ENCODE peak calls at places on chromosomes 11 and 22, in nine cellular contexts. L, I, S, W, D, H, Z, M and N are unnamed samples.

GRCh38 chr11:8192016-8192895 is 23.4 kb upstream of the RIC3 start:
- DNase-seq in L (peak; percentile 56), I (peak; percentile 78), Z (peak; percentile 59), D (peak; percentile 58), M (peak; percentile 63), H (no peak), S (peak; percentile 73), W (peak; percentile 86), N (peak; percentile 47)

GRCh38 chr11:118046051-118046963 is 30.6 kb upstream of the TMPRSS4 start:
- DNase-seq in L (no peak), S (no peak), H (no peak), M (no peak), Z (no peak), W (no peak), D (no peak), I (no peak), N (no peak)

GRCh38 chr22:24952837-24953293 is 349 bp downstream of the KIAA1671 start:
- DNase-seq in S (peak; percentile 74), W (peak; percentile 67), H (peak; percentile 78), L (peak; percentile 71), M (peak; percentile 7), Z (peak; percentile 37), I (peak; percentile 73), D (peak; percentile 41), N (peak; percentile 91)

GRCh38 chr22:44698531-44699421 is 3.2 kb upstream of the PRR5 start:
- DNase-seq in H (peak; percentile 81), D (peak; percentile 60), S (no peak), I (no peak), Z (no peak), W (no peak), L (peak; percentile 63), M (peak; percentile 94), N (peak; percentile 63)

GRCh38 chr22:20957118-20957690 is 9.9 kb upstream of the AIFM3 start:
- DNase-seq in I (peak; percentile 30), M (no peak), S (peak; percentile 38), H (no peak), Z (no peak), D (no peak), L (no peak), W (no peak), N (no peak)

GRCh38 chr11:116928102-116928777 is 90.8 kb upstream of the APOA1 start:
- DNase-seq in H (no peak), S (no peak), L (no peak), W (no peak), D (no peak), Z (no peak), I (no peak), M (no peak), N (no peak)

GRCh38 chr22:35517769-35518530 is 22.7 kb upstream of the RASD2 start:
- DNase-seq in S (no peak), I (no peak), M (no peak), D (no peak), H (no peak), Z (no peak), W (no peak), L (no peak), N (no peak)

GRCh38 chr11:35066783-35067476 is 72.0 kb upstream of the CD44 start:
- DNase-seq in M (no peak), S (no peak), I (no peak), H (no peak), D (no peak), W (no peak), L (no peak), Z (no peak), N (no peak)

GRCh38 chr11:5380740-5381342 is 2.8 kb upstream of the OR51M1 start:
- DNase-seq in Z (peak; percentile 21), I (peak; percentile 36), D (peak; percentile 9), L (no peak), H (no peak), S (peak; percentile 21), M (peak; percentile 77), W (peak; percentile 74), N (no peak)

DNA sequence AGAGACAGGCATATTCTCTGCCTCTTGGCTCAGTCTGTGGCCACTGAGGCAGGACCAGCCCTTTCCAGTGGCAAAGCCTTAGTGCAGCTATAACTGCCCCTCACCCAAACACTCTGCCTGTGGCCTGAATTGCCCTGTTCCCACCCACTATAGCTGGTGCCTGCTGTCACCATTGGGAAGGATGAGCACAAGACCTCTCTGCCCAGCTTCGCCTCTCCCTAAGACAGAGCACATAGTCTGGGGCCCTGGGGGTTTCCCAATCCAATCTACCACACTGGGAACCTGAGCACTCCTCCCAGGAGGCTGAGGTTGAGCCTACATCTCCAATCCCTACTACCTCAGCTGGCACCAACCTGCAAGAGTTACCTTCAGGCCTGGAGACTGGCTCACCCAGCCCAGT is 670.4 kb downstream of the JRKL start:
- DNase-seq in D (no peak), S (no peak), Z (no peak), L (no peak), I (no peak), H (no peak), M (no peak), W (no peak), N (no peak)
- TF ChIP-seq POLR2A in D (no peak), S (no peak), Z (no peak), L (no peak), I (no peak), H (no peak), M (no peak), W (no peak), N (no peak)

GRCh38 chr11:73804712-73805111 is 17.0 kb downstream of the MRPL48 start:
- DNase-seq in L (no peak), I (no peak), W (no peak), M (no peak), S (no peak), Z (no peak), H (no peak), D (no peak), N (no peak)
- TF ChIP-seq CTCF in L (no peak), I (no peak), W (no peak), M (no peak), S (no peak), Z (no peak), H (no peak), D (no peak), N (no peak)

GRCh38 chr11:111360150-111361043 is 18.7 kb downstream of the POU2AF1 start:
- DNase-seq in W (no peak), H (no peak), D (no peak), M (no peak), S (no peak), L (no peak), Z (no peak), I (no peak), N (no peak)
- TF ChIP-seq POLR2A in W (no peak), H (no peak), D (no peak), M (no peak), S (no peak), L (no peak), Z (no peak), I (no peak), N (no peak)

GRCh38 chr11:73729594-73730206 is 31.2 kb downstream of the RAB6A start:
- DNase-seq in W (no peak), I (peak; percentile 28), L (no peak), Z (no peak), H (no peak), D (no peak), S (peak; percentile 22), M (no peak), N (no peak)
- TF ChIP-seq CTCF in W (no peak), I (no peak), L (no peak), Z (peak; percentile 9), H (no peak), D (no peak), S (peak; percentile 22), M (peak; percentile 17), N (no peak)

GRCh38 chr11:63888170-63889086 is 28.5 kb downstream of the RCOR2 start:
- DNase-seq in M (peak; percentile 52), I (no peak), S (peak; percentile 94), Z (peak; percentile 59), W (peak; percentile 59), H (peak; percentile 81), L (peak; percentile 70), D (peak; percentile 81), N (peak; percentile 54)
- TF ChIP-seq POLR2A in M (no peak), I (no peak), S (no peak), Z (no peak), W (no peak), H (no peak), L (no peak), D (no peak), N (no peak)

DNA sequence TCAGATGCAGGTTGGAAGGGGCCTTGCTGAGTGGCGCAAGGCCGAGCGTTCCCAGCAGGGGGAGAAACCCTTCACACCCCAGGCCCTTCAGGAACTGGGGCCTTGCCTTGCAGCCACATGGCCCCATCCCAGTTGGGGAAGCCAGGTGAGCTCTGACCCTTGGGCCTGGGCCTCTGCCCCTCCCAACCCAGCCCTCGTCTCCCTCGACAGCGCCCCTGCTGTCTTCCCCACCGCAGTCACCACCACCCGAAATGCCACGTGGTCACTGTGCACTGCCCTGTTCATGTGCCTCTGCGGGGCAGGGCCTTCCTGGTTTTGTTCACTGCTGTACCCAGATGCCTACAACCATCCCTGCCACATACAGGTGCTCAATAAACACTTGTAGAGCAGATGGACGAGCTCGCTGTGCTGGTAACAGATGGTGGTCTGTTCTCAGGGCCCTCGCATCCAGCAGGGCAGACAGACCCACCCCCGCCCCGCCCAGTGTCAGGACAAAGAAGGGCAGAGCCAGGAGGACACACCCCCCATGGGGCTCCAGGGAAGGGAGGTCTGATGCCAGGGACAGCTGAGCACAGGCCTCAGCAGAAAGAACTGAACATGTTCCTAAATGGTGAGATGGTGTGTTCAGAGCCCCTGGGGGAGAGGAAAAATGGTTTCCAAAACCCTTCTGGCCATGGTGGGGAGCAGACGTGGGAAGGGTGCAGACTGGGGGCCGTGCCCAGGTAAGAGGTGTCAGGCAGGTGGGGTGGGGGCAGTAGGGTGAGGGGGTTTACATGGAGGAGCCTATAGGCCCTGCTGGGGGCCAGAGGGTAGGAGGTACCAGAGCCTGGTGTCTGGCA is 3.7 kb downstream of the POLR2L start:
- DNase-seq in D (no peak), L (no peak), W (no peak), I (peak; percentile 56), H (no peak), S (no peak), M (no peak), Z (no peak), N (no peak)
- TF ChIP-seq CTCF in D (no peak), L (no peak), W (no peak), I (peak; percentile 35), H (no peak), S (no peak), M (peak; percentile 13), Z (no peak), N (no peak)

DNA sequence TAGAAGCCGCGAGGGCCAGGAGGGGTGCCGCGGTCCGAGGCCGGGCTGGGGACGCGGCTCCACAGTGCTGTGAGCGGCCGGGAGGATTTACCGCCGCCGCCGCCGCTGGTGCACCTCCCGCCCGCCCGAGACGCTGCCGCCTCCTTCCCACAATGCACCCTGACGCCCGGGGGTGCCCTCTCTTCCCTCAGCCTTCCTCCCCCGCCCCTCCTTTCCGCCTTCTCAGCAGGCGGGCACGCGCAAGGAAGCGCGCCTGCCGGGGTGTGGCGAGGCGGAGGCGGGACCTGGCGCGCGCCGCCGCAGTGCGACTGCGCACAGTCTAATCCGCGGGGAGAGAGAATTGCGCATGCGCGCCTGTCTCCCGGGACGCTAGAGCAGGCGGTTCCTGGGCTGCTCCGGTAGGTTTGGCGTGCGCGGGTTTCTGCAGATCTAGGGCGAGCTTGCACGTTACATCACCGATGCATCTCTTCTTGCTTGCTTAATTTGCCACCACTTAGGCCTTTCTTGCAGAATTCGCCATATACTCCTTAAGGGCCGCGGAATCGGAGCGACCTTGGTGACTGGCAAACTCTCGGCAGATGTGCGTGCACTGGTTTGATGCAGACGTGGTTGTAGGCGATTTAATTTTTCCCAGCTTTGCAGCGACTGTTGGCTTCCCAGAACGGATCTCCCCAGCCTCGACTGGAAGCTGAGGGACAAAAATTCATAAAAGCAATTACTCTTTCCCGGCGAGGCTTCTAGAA is at the start of the genes GVQW3 and THAP12:
- DNase-seq in H (peak; percentile 99), Z (peak; percentile 98), D (peak; percentile 96), M (peak; percentile 97), W (peak; percentile 97), I (peak; percentile 99), S (peak; percentile 98), L (peak; percentile 97), N (peak; percentile 99)
- TF ChIP-seq POLR2A in H (peak; percentile 23), Z (peak; percentile 91), D (peak; percentile 84), M (peak; percentile 39), W (peak; percentile 74), I (peak; percentile 90), S (no peak), L (no peak), N (no peak)